ENCODE peak calls at places on chromosome 15, in eight cellular contexts. V is stimulated activated CD8-positive, alpha-beta memory T cell treated with anti-CD3 and anti-CD28 coated beads, Interleukin-4, amount 100 ng/mL, for 48 hours; R is activated CD4-positive, alpha-beta T cell treated with anti-CD3 and anti-CD28 coated beads for 24 hours; J is stimulated activated CD4-positive, alpha-beta T cell treated with anti-CD3 and anti-CD28 coated beads, Interleukin-12 subunit alpha, Interleukin-12 subunit beta, amount 100 ng/mL, for 48 hours; M is B cell; D is GM13976; Q is COLO829; H is activated CD8-positive, alpha-beta memory T cell treated with anti-CD3 and anti-CD28 coated beads for 24 hours. T is an unnamed sample.

GRCh38 chr15:58038426-58039106 is 26.9 kb downstream of the ALDH1A2 start:
- DNase-seq in V (no peak), R (no peak), J (no peak), M (no peak), D (no peak), Q (no peak), H (no peak), T (peak)

GRCh38 chr15:98663606-98664005 is 15.3 kb downstream of the IGF1R start:
- DNase-seq in V (no peak), R (no peak), J (no peak), M (no peak), D (no peak), Q (no peak), H (no peak), T (no peak)

GRCh38 chr15:56249080-56249479 is 5.4 kb upstream of the RFX7 start:
- DNase-seq in V (no peak), R (no peak), J (no peak), M (no peak), D (no peak), Q (peak), H (no peak), T (no peak)

GRCh38 chr15:86394866-86395265 is 315.2 kb downstream of the AGBL1 start:
- DNase-seq in V (no peak), R (no peak), J (no peak), M (no peak), D (no peak), Q (no peak), H (no peak), T (no peak)

GRCh38 chr15:98878172-98878571 is 129.4 kb downstream of the PGPEP1L start:
- DNase-seq in V (no peak), R (no peak), J (no peak), M (no peak), D (no peak), Q (no peak), H (no peak), T (no peak)

GRCh38 chr15:85582719-85583089 is 202.3 kb downstream of the AKAP13 start:
- DNase-seq in V (peak), R (peak), J (no peak), M (no peak), D (peak), Q (no peak), H (peak), T (peak)

GRCh38 chr15:100922192-100923040 is 3.3 kb downstream of the LRRK1 start:
- DNase-seq in V (no peak), R (no peak), J (no peak), M (peak), D (peak), Q (no peak), H (no peak), T (no peak)

GRCh38 chr15:52118969-52119749 is 6.6 kb upstream of the BCL2L10 start:
- DNase-seq in V (no peak), R (no peak), J (no peak), M (no peak), D (no peak), Q (no peak), H (no peak), T (no peak)

GRCh38 chr15:52788099-52788986 is 1.8 kb downstream of the ONECUT1 start:
- DNase-seq in V (no peak), R (no peak), J (no peak), M (peak), D (no peak), Q (no peak), H (peak), T (no peak)

GRCh38 chr15:80331886-80332406 is 72.2 kb upstream of the ARNT2 start:
- DNase-seq in V (no peak), R (no peak), J (no peak), M (no peak), D (no peak), Q (no peak), H (no peak), T (no peak)

GRCh38 chr15:35142578-35142977 is 57.5 kb upstream of the NANOGP8 start:
- DNase-seq in V (no peak), R (no peak), J (no peak), M (no peak), D (no peak), Q (no peak), H (no peak), T (no peak)

GRCh38 chr15:52805351-52806283 is 15.5 kb upstream of the ONECUT1 start:
- DNase-seq in V (peak), R (no peak), J (no peak), M (peak), D (peak), Q (no peak), H (peak), T (peak)

GRCh38 chr15:100121285-100121684 is 220.5 kb downstream of the ADAMTS17 start:
- DNase-seq in V (no peak), R (no peak), J (no peak), M (no peak), D (no peak), Q (no peak), H (no peak), T (no peak)

GRCh38 chr15:77985031-77985930 is 92.2 kb downstream of the TBC1D2B start:
- DNase-seq in V (no peak), R (no peak), J (no peak), M (no peak), D (no peak), Q (no peak), H (no peak), T (no peak)

GRCh38 chr15:55909036-55909811 is 84.2 kb downstream of the NEDD4 start:
- DNase-seq in V (no peak), R (no peak), J (no peak), M (no peak), D (no peak), Q (no peak), H (no peak), T (no peak)